ENCODE peak calls at places on chromosomes 12 and 14, in four cellular contexts. One of them, this sample, is unnamed.

GRCh38 chr12:87953257-87953860 is 75.8 kb downstream of the C12orf50 start:
- DNase-seq in adrenal gland: no peak
- DNase-seq in Calu3: peak; percentile 45
- DNase-seq in HL-60: no peak
- DNase-seq in this sample: peak; percentile 26

GRCh38 chr14:69154779-69155178 is 1.9 kb upstream of the DCAF5 start:
- DNase-seq in adrenal gland: peak; percentile 35
- DNase-seq in Calu3: no peak
- DNase-seq in HL-60: no peak
- DNase-seq in this sample: peak; percentile 40

GRCh38 chr14:100304825-100305445 is 1.3 kb downstream of the SLC25A29 start:
- DNase-seq in adrenal gland: peak; percentile 70
- DNase-seq in Calu3: peak; percentile 62
- DNase-seq in HL-60: no peak
- DNase-seq in this sample: peak; percentile 38

GRCh38 chr12:130714091-130714590 is 2.0 kb downstream of the RIMBP2 start:
- DNase-seq in adrenal gland: no peak
- DNase-seq in Calu3: no peak
- DNase-seq in HL-60: no peak
- DNase-seq in this sample: no peak

GRCh38 chr14:76877871-76878270 is 51.7 kb downstream of the LRRC74A start:
- DNase-seq in adrenal gland: no peak
- DNase-seq in Calu3: no peak
- DNase-seq in HL-60: no peak
- DNase-seq in this sample: no peak

GRCh38 chr12:101174576-101174975 is 35.5 kb downstream of the SLC5A8 start:
- DNase-seq in adrenal gland: no peak
- DNase-seq in Calu3: no peak
- DNase-seq in HL-60: no peak
- DNase-seq in this sample: no peak

GRCh38 chr14:68544150-68544892 is 248.5 kb downstream of the ZFP36L1 start:
- DNase-seq in adrenal gland: peak; percentile 44
- DNase-seq in Calu3: no peak
- DNase-seq in HL-60: no peak
- DNase-seq in this sample: no peak

GRCh38 chr14:104066279-104066678 is 19.2 kb upstream of the ASPG start:
- DNase-seq in adrenal gland: no peak
- DNase-seq in Calu3: no peak
- DNase-seq in HL-60: no peak
- DNase-seq in this sample: no peak

GRCh38 chr14:101884537-101885253 is 79.7 kb upstream of the DYNC1H1 start:
- DNase-seq in adrenal gland: no peak
- DNase-seq in Calu3: no peak
- DNase-seq in HL-60: no peak
- DNase-seq in this sample: no peak

GRCh38 chr14:22099942-22100763 is 426.5 kb upstream of the OR4E1 start:
- DNase-seq in adrenal gland: peak; percentile 27
- DNase-seq in Calu3: peak; percentile 75
- DNase-seq in HL-60: no peak
- DNase-seq in this sample: peak; percentile 36

GRCh38 chr12:112836736-112837628 is 45.4 kb downstream of the RPH3A start:
- DNase-seq in adrenal gland: no peak
- DNase-seq in Calu3: no peak
- DNase-seq in HL-60: no peak
- DNase-seq in this sample: no peak

GRCh38 chr12:19675361-19675760 is 236.1 kb downstream of the AEBP2 start:
- DNase-seq in adrenal gland: no peak
- DNase-seq in Calu3: no peak
- DNase-seq in HL-60: no peak
- DNase-seq in this sample: no peak

GRCh38 chr12:19912996-19913395 is 455.3 kb upstream of the PDE3A start:
- DNase-seq in adrenal gland: no peak
- DNase-seq in Calu3: no peak
- DNase-seq in HL-60: no peak
- DNase-seq in this sample: peak; percentile 25

GRCh38 chr12:112456029-112456428 is 37.3 kb downstream of the PTPN11 start:
- DNase-seq in adrenal gland: no peak
- DNase-seq in Calu3: no peak
- DNase-seq in HL-60: no peak
- DNase-seq in this sample: no peak

GRCh38 chr12:80352476-80352875 is 91.6 kb upstream of the PTPRQ start:
- DNase-seq in adrenal gland: no peak
- DNase-seq in Calu3: no peak
- DNase-seq in HL-60: no peak
- DNase-seq in this sample: no peak

GRCh38 chr12:4984344-4984743 is 59.3 kb upstream of the KCNA5 start:
- DNase-seq in adrenal gland: no peak
- DNase-seq in Calu3: no peak
- DNase-seq in HL-60: no peak
- DNase-seq in this sample: no peak

GRCh38 chr14:33796356-33796755 is 154.5 kb downstream of the EGLN3 start:
- DNase-seq in adrenal gland: peak; percentile 47
- DNase-seq in Calu3: no peak
- DNase-seq in HL-60: no peak
- DNase-seq in this sample: no peak

GRCh38 chr14:59897757-59898383 is 22.1 kb upstream of the LRRC9 start:
- DNase-seq in adrenal gland: peak; percentile 19
- DNase-seq in Calu3: peak; percentile 42
- DNase-seq in HL-60: no peak
- DNase-seq in this sample: peak; percentile 32

GRCh38 chr12:111446044-111446581 is 40.4 kb downstream of the SH2B3 start:
- DNase-seq in adrenal gland: peak; percentile 40
- DNase-seq in Calu3: no peak
- DNase-seq in HL-60: no peak
- DNase-seq in this sample: no peak

GRCh38 chr12:26832817-26833691 is at the start of gene ITPR2:
- DNase-seq in adrenal gland: peak; percentile 96
- DNase-seq in Calu3: peak; percentile 92
- DNase-seq in HL-60: peak; percentile 57
- DNase-seq in this sample: peak; percentile 99

GRCh38 chr14:91380610-91381371 is 36.8 kb downstream of the CCDC88C start:
- DNase-seq in adrenal gland: no peak
- DNase-seq in Calu3: no peak
- DNase-seq in HL-60: peak; percentile 85
- DNase-seq in this sample: no peak

This sample was measured in HuH-7.